ENCODE peak calls at places on chromosomes 16 and 17, in ten cellular contexts. M, F, U, Z, O, W, L, Y, P and D are unnamed samples.

GRCh38 chr17:69574257-69575197 is 160.0 kb downstream of the MAP2K6 start:
- DNase-seq in Y (peak; percentile 56), L (peak; percentile 44), U (no peak), M (no peak), W (no peak), Z (no peak), F (no peak), P (no peak), O (no peak), D (no peak)

GRCh38 chr16:15961060-15961511 is 11.7 kb downstream of the ABCC1 start:
- DNase-seq in F (no peak), W (no peak), Z (peak; percentile 69), P (no peak), M (no peak), Y (no peak), U (peak; percentile 77), O (no peak), L (no peak), D (peak; percentile 49)

GRCh38 chr16:27311897-27312303 is 1.9 kb upstream of the IL4R start:
- DNase-seq in Y (no peak), P (no peak), O (no peak), L (no peak), U (no peak), W (no peak), F (peak; percentile 51), Z (no peak), M (no peak), D (no peak)

GRCh38 chr17:11823862-11824261 is 173.4 kb downstream of the ZNF18 start:
- DNase-seq in P (no peak), W (no peak), M (no peak), L (no peak), O (no peak), F (no peak), Y (no peak), U (no peak), Z (no peak), D (no peak)

GRCh38 chr17:28524476-28525415 is 18.6 kb downstream of the FOXN1 start:
- DNase-seq in L (peak; percentile 39), Z (no peak), M (no peak), O (no peak), U (no peak), W (no peak), F (no peak), Y (peak; percentile 74), P (no peak), D (no peak)

GRCh38 chr17:14522795-14523387 is 222.0 kb downstream of the HS3ST3B1 start:
- DNase-seq in W (no peak), L (no peak), F (no peak), Z (no peak), P (no peak), Y (no peak), O (no peak), M (no peak), U (no peak), D (no peak)

GRCh38 chr17:28270055-28270454 is 48.9 kb upstream of the TMEM97 start:
- DNase-seq in Y (no peak), F (no peak), Z (no peak), P (no peak), O (no peak), U (no peak), M (no peak), L (no peak), W (no peak), D (no peak)

GRCh38 chr16:84884311-84885023 is 64.7 kb downstream of the CRISPLD2 start:
- DNase-seq in W (peak; percentile 13), O (peak; percentile 68), M (no peak), L (no peak), U (no peak), Y (peak; percentile 12), Z (no peak), F (no peak), P (no peak), D (no peak)

GRCh38 chr17:39863244-39863917 is 731 bp downstream of the IKZF3 start:
- DNase-seq in Z (no peak), W (no peak), U (no peak), Y (no peak), O (no peak), P (no peak), F (no peak), M (no peak), L (no peak), D (no peak)

GRCh38 chr16:19899605-19899955 is 14.9 kb upstream of the GPRC5B start:
- DNase-seq in O (no peak), U (no peak), Z (no peak), M (no peak), P (no peak), Y (no peak), W (no peak), L (no peak), F (no peak), D (no peak)

GRCh38 chr16:19410435-19411153 is 7.1 kb upstream of the TMC5 start:
- DNase-seq in W (no peak), L (no peak), U (peak; percentile 63), Y (no peak), F (no peak), Z (no peak), O (peak; percentile 91), M (peak; percentile 24), P (peak; percentile 29), D (no peak)

GRCh38 chr16:11105038-11105903 is 150.7 kb downstream of the SOCS1 start:
- DNase-seq in F (peak; percentile 68), U (peak; percentile 64), W (no peak), M (no peak), L (peak; percentile 93), O (no peak), Z (no peak), Y (peak; percentile 96), P (no peak), D (no peak)

GRCh38 chr17:57440522-57441269 is 184.4 kb downstream of the MSI2 start:
- DNase-seq in F (peak; percentile 75), O (peak; percentile 89), W (peak; percentile 71), Y (peak; percentile 89), M (peak; percentile 50), L (peak; percentile 47), U (peak; percentile 81), Z (peak; percentile 57), P (peak; percentile 58), D (peak; percentile 19)

GRCh38 chr17:53649201-53649600 is 173.5 kb upstream of the KIF2B start:
- DNase-seq in W (no peak), Y (no peak), L (no peak), M (no peak), O (no peak), Z (no peak), P (no peak), U (no peak), F (no peak), D (no peak)

GRCh38 chr17:82186221-82186620 is 26.4 kb downstream of the CCDC57 start:
- DNase-seq in L (no peak), Y (no peak), O (no peak), P (no peak), M (no peak), W (no peak), U (no peak), F (no peak), Z (no peak), D (no peak)

GRCh38 chr17:35129154-35129972 is 7.9 kb downstream of the FNDC8 start:
- DNase-seq in F (no peak), O (no peak), Z (no peak), M (no peak), W (no peak), Y (peak; percentile 40), P (no peak), U (no peak), L (peak; percentile 40), D (no peak)